ENCODE peak calls at places on chromosomes 16 and 17, in four cellular contexts. One of them, this sample, is unnamed.

GRCh38 chr17:2107050-2107449 is 52.1 kb downstream of the HIC1 start:
- DNase-seq in IMR-90: no peak
- DNase-seq in neuronal stem cell: no peak
- DNase-seq in H9: no peak
- DNase-seq in this sample: no peak

GRCh38 chr16:50295541-50296132 is 29.3 kb downstream of the ADCY7 start:
- DNase-seq in IMR-90: no peak
- DNase-seq in neuronal stem cell: no peak
- DNase-seq in H9: no peak
- DNase-seq in this sample: no peak

GRCh38 chr17:78448356-78448993 is 70.0 kb downstream of the PGS1 start:
- DNase-seq in IMR-90: no peak
- DNase-seq in neuronal stem cell: no peak
- DNase-seq in H9: no peak
- DNase-seq in this sample: no peak

GRCh38 chr17:57107498-57108101 is 22.6 kb downstream of the AKAP1 start:
- DNase-seq in IMR-90: peak; percentile 42
- DNase-seq in neuronal stem cell: no peak
- DNase-seq in H9: no peak
- DNase-seq in this sample: peak; percentile 43

GRCh38 chr16:74477226-74477625 is 55.9 kb upstream of the CLEC18B start:
- DNase-seq in IMR-90: no peak
- DNase-seq in neuronal stem cell: no peak
- DNase-seq in H9: no peak
- DNase-seq in this sample: no peak

GRCh38 chr16:49021136-49021535 is 260.5 kb downstream of the CBLN1 start:
- DNase-seq in IMR-90: peak; percentile 7
- DNase-seq in neuronal stem cell: no peak
- DNase-seq in H9: no peak
- DNase-seq in this sample: peak; percentile 1

GRCh38 chr16:5059386-5060072 is 6.2 kb downstream of the C16orf89 start:
- DNase-seq in IMR-90: no peak
- DNase-seq in neuronal stem cell: no peak
- DNase-seq in H9: peak; percentile 50
- DNase-seq in this sample: no peak

GRCh38 chr17:50151937-50152547 is 1.6 kb upstream of the PPP1R9B start:
- DNase-seq in IMR-90: peak; percentile 87
- DNase-seq in neuronal stem cell: peak; percentile 77
- DNase-seq in H9: peak; percentile 98
- DNase-seq in this sample: peak; percentile 93

GRCh38 chr17:51231999-51232398 is 27.9 kb downstream of the MBTD1 start:
- DNase-seq in IMR-90: no peak
- DNase-seq in neuronal stem cell: no peak
- DNase-seq in H9: no peak
- DNase-seq in this sample: no peak

GRCh38 chr17:6347776-6348175 is 87.1 kb downstream of the AIPL1 start:
- DNase-seq in IMR-90: no peak
- DNase-seq in neuronal stem cell: no peak
- DNase-seq in H9: no peak
- DNase-seq in this sample: no peak

GRCh38 chr16:82936941-82937551 is 310.3 kb downstream of the CDH13 start:
- DNase-seq in IMR-90: peak; percentile 87
- DNase-seq in neuronal stem cell: no peak
- DNase-seq in H9: no peak
- DNase-seq in this sample: peak; percentile 89

GRCh38 chr16:70804729-70805169 is 3.8 kb upstream of the VAC14 start:
- DNase-seq in IMR-90: no peak
- DNase-seq in neuronal stem cell: no peak
- DNase-seq in H9: no peak
- DNase-seq in this sample: no peak

GRCh38 chr17:63697341-63698286 is 2.3 kb downstream of the LIMD2 start:
- DNase-seq in IMR-90: no peak
- DNase-seq in neuronal stem cell: no peak
- DNase-seq in H9: peak; percentile 78
- DNase-seq in this sample: peak; percentile 20

GRCh38 chr17:56074366-56074765 is 78.9 kb upstream of the ANKFN1 start:
- DNase-seq in IMR-90: no peak
- DNase-seq in neuronal stem cell: no peak
- DNase-seq in H9: no peak
- DNase-seq in this sample: no peak

GRCh38 chr17:39700148-39700987 is 504 bp downstream of the ERBB2 start:
- DNase-seq in IMR-90: peak; percentile 7
- DNase-seq in neuronal stem cell: no peak
- DNase-seq in H9: no peak
- DNase-seq in this sample: peak; percentile 48

GRCh38 chr16:21263640-21264211 is 14.4 kb downstream of the CRYM start:
- DNase-seq in IMR-90: peak; percentile 18
- DNase-seq in neuronal stem cell: no peak
- DNase-seq in H9: no peak
- DNase-seq in this sample: no peak

GRCh38 chr16:21264226-21265036 is 13.7 kb downstream of the CRYM start:
- DNase-seq in IMR-90: no peak
- DNase-seq in neuronal stem cell: no peak
- DNase-seq in H9: no peak
- DNase-seq in this sample: no peak

GRCh38 chr16:21257284-21257683 is 20.8 kb downstream of the CRYM start:
- DNase-seq in IMR-90: no peak
- DNase-seq in neuronal stem cell: no peak
- DNase-seq in H9: no peak
- DNase-seq in this sample: no peak

GRCh38 chr16:21262779-21263639 is 15.1 kb downstream of the CRYM start:
- DNase-seq in IMR-90: no peak
- DNase-seq in neuronal stem cell: no peak
- DNase-seq in H9: no peak
- DNase-seq in this sample: no peak

DNA sequence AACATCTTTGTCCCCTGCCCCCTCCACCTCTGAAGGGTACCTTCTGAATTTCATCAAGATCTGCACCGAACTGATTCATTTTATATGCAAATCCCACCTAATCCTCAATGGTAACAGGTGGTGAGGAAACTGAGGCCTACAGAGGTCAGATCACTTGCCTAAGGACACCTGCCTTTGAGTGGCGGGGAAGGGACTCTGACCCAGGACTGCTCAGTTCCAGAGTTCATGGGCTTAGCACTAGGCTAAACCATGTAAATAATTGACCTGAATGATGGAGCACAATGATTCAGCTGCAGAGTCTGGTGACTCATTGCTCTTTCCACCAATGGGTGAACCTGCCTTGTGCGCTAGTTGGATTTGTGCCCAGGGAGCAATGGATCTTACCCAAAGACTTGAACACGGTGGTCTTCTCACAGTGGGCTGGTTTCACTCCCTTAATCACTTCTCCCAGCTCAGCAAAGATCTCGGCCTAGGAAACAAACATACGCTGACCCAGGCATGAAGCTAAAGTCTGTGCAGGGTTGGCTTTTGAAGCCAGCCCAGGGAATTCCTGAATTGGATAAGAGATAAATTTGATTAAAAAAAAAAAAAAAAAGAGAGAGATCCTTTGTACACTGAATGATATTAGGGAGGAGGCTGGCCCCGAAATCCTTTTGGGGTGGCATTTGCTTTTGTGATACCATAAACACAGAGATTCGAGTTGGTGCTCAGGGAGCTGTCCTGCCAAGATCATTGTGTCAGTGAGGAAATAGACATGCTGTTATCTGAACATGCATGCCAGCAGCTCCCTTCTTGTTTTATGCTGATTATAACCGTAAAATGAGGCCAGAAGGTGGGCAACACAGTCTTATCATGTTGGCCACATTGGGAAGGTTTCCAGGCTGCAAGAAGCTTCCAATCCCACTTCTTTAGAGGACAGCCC is 17.0 kb downstream of the CRYM start:
- DNase-seq in IMR-90: peak; percentile 94
- DNase-seq in neuronal stem cell: no peak
- DNase-seq in H9: no peak
- DNase-seq in this sample: peak; percentile 37
- H2AFZ ChIP-seq in IMR-90: peak overlapping the region; percentile 2
- H2AFZ ChIP-seq in neuronal stem cell: no peak overlapping the region
- H2AFZ ChIP-seq in H9: no peak overlapping the region
- H2AFZ ChIP-seq in this sample: no peak overlapping the region

DNA sequence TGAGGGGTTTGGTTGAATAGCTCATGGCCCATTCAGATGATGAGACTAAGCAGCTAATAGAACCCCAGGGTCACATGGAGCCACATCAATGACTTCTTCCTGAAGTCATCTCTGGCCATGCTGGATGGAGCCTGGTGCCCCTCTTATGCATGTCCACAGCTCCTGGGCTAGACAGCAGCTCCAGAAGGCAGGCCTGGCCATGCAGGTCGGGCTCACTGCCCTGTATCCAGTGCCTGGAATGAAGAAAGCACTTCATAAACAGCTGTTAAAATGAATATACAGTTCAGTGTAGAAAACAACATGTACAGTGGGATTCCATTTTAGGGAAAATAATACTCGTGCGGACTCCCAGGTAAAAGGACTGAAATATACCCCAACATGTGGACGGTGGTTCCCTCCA is 73.9 kb downstream of the GNAO1 start:
- DNase-seq in IMR-90: no peak
- DNase-seq in neuronal stem cell: no peak
- DNase-seq in H9: no peak
- DNase-seq in this sample: no peak
- H3K14ac ChIP-seq in IMR-90: no peak overlapping the region
- H3K14ac ChIP-seq in neuronal stem cell: no peak overlapping the region
- H3K14ac ChIP-seq in H9: no peak overlapping the region
- H3K14ac ChIP-seq in this sample: no peak overlapping the region

DNA sequence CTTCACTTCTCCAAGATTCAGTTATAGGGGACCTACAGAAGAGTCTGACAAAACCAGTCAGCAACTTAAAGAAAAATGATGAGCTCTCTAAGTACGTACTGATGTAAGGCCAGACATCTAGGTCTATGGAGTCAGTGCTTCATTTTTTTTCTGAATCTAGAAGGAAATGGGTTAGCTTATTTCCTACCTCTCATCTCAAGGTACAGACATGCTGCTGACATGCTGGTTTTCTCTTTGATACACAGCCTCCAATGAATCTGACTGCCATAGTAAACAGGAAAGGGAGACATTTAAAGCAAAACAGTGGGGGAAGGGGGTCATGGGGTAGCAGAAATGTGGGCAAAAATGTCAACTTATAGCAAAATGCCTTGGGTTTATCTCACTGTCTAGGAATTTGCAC is 16.4 kb downstream of the CDR2 start:
- DNase-seq in IMR-90: no peak
- DNase-seq in neuronal stem cell: no peak
- DNase-seq in H9: no peak
- DNase-seq in this sample: no peak
- H2AFZ ChIP-seq in IMR-90: no peak overlapping the region
- H2AFZ ChIP-seq in neuronal stem cell: no peak overlapping the region
- H2AFZ ChIP-seq in H9: no peak overlapping the region
- H2AFZ ChIP-seq in this sample: no peak overlapping the region

GRCh38 chr17:28645576-28645939 is 600 bp upstream of the BLTP2 start:
- DNase-seq in IMR-90: no peak
- DNase-seq in neuronal stem cell: no peak
- DNase-seq in H9: no peak
- DNase-seq in this sample: no peak

GRCh38 chr17:28643979-28644781 is 778 bp downstream of the BLTP2 start:
- DNase-seq in IMR-90: peak; percentile 55
- DNase-seq in neuronal stem cell: peak; percentile 26
- DNase-seq in H9: peak; percentile 68
- DNase-seq in this sample: peak; percentile 77

GRCh38 chr17:28646039-28646754 is 1.2 kb upstream of the BLTP2 start:
- DNase-seq in IMR-90: no peak
- DNase-seq in neuronal stem cell: no peak
- DNase-seq in H9: no peak
- DNase-seq in this sample: no peak

GRCh38 chr17:28641579-28641978 is 3.4 kb downstream of the BLTP2 start:
- DNase-seq in IMR-90: no peak
- DNase-seq in neuronal stem cell: no peak
- DNase-seq in H9: no peak
- DNase-seq in this sample: no peak

DNA sequence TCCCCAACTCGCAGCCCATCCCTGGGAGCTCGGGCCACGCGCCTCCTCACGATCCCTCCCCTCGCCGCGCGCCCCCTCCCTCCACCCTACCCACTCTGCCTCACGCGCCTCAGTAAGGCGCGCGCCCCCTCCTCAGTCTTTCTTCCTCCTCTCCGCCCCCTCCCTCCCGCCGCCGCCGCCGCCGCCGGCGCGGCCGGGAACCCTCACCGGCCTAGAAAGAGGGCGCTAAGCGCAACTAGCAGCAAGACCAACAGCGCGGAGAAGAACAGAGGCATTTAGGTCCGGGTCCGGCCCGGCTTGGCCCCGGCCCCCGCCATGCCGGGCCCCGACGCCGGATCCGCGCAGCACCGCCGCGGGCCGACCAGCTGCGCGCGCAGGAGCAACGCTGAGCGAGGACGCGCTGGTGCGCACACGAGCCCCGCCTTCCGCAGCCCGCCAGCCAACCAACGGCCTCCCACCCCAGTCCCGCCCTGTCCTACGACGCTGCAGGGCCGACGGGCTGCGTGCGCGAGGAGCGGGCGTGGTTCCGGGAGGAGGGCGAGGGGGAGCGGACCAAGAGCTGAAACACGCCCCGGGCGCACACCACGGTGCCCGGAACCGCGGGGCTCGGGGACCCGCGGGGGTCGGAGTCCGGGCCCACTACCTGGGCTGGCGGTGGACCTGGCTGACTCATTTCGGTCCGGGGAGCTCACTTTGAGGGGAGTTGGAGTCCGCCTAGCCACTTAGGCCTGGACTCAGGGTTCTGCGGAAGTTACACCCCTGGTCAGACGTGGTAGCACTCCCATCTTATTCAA is at the start of gene BLTP2:
- DNase-seq in IMR-90: peak; percentile 92
- DNase-seq in neuronal stem cell: peak; percentile 88
- DNase-seq in H9: peak; percentile 98
- DNase-seq in this sample: peak; percentile 95
- H3K14ac ChIP-seq in IMR-90: peak within 1 kb of the TSS; percentile 64
- H3K14ac ChIP-seq in neuronal stem cell: peak within 1 kb of the TSS; percentile 9
- H3K14ac ChIP-seq in H9: peak within 1 kb of the TSS; percentile 42
- H3K14ac ChIP-seq in this sample: peak within 1 kb of the TSS; percentile 37

DNA sequence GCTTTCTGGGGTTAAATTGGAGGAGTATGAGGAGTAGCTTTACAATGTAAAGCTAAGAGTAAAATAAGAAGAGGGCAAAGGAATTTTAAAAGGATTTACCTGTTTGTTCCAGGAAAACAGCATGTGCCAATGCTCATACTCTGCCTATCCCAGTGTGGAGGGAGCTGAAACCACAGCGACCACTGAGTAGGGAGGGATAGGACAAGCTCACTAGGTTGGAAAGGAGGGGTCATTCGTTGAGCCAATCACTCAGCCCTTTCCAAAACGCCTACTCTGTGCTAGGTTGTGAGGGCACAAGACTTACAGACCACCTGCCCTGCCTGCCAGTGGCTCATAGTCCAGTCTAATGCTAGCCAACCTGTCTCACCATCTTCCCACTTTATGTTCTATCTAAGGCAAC is 1.1 kb upstream of the DNAJC7 start:
- DNase-seq in IMR-90: no peak
- DNase-seq in neuronal stem cell: no peak
- DNase-seq in H9: peak; percentile 80
- DNase-seq in this sample: no peak
- H2AFZ ChIP-seq in IMR-90: no peak overlapping the region
- H2AFZ ChIP-seq in neuronal stem cell: peak overlapping the region; percentile 96
- H2AFZ ChIP-seq in H9: no peak overlapping the region
- H2AFZ ChIP-seq in this sample: no peak overlapping the region

DNA sequence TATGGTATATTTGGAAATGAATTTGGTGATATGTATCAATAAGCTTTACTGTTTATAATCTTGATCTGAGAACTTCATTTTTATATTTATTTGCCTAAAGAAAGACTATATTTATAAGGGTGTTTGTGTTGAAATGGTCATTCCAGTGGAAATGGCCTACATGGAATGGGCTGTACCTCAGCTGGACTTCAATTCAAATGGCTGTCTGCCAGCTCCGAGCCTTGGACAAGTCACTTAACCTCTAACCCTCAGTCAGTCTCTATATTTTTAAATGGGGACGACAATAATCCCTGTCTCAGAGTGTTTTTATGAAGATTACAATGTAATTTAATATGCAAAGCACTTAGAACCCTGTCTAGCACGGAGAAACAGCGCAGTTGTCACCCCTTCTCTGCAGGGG is 260.8 kb upstream of the CACNG5 start:
- DNase-seq in IMR-90: no peak
- DNase-seq in neuronal stem cell: no peak
- DNase-seq in H9: peak; percentile 4
- DNase-seq in this sample: no peak
- H3K14ac ChIP-seq in IMR-90: no peak overlapping the region
- H3K14ac ChIP-seq in neuronal stem cell: no peak overlapping the region
- H3K14ac ChIP-seq in H9: no peak overlapping the region
- H3K14ac ChIP-seq in this sample: no peak overlapping the region